ENCODE peak calls at places on chromosome 9, in ten cellular contexts. T is hepatocyte; A is C1 segment of cervical spinal cord; R is GM23248; L is AG08396; Z is NAMALWA; X is effector memory CD8-positive, alpha-beta T cell; V is choroid plexus epithelial cell; P is small intestine; B is AG04450. S is an unnamed sample.
A peak's percentile ranks its signal among the peaks of the same experiment; 100 is the strongest.

GRCh38 chr9:5843450-5844249 is 10.7 kb upstream of the ERMP1 start:
- DNase-seq in T (peak; percentile 39), A (no peak), R (no peak), L (no peak), Z (no peak), X (no peak), V (peak; percentile 64), P (no peak), B (no peak), S (no peak)

GRCh38 chr9:110214090-110214489 is 6.1 kb upstream of the C9orf152 start:
- DNase-seq in T (no peak), A (no peak), R (peak; percentile 21), L (peak; percentile 33), Z (no peak), X (no peak), V (no peak), P (no peak), B (no peak), S (no peak)

GRCh38 chr9:113508111-113508749 is 44.7 kb downstream of the RGS3 start:
- DNase-seq in T (peak; percentile 43), A (no peak), R (no peak), L (no peak), Z (no peak), X (no peak), V (peak; percentile 19), P (peak; percentile 96), B (no peak), S (no peak)

GRCh38 chr9:110777843-110778215 is 109.2 kb downstream of the MUSK start:
- DNase-seq in T (no peak), A (no peak), R (no peak), L (no peak), Z (no peak), X (no peak), V (no peak), P (no peak), B (no peak), S (no peak)

GRCh38 chr9:122325124-122325523 is 45.7 kb upstream of the PTGS1 start:
- DNase-seq in T (no peak), A (no peak), R (peak; percentile 13), L (peak; percentile 17), Z (no peak), X (no peak), V (peak; percentile 34), P (no peak), B (no peak), S (no peak)

GRCh38 chr9:110969971-110970381 is 68.3 kb downstream of the LPAR1 start:
- DNase-seq in T (peak; percentile 54), A (no peak), R (peak; percentile 80), L (peak; percentile 21), Z (no peak), X (no peak), V (peak; percentile 84), P (peak; percentile 61), B (peak; percentile 34), S (no peak)

GRCh38 chr9:16025627-16026026 is 472.8 kb downstream of the CCDC171 start:
- DNase-seq in T (no peak), A (no peak), R (no peak), L (no peak), Z (no peak), X (no peak), V (no peak), P (no peak), B (no peak), S (no peak)

GRCh38 chr9:36328798-36329411 is 70.7 kb upstream of the GNE start:
- DNase-seq in T (peak; percentile 80), A (no peak), R (peak; percentile 70), L (peak; percentile 50), Z (peak; percentile 87), X (peak; percentile 49), V (peak; percentile 87), P (peak; percentile 79), B (peak; percentile 64), S (peak; percentile 8)

GRCh38 chr9:114082017-114082735 is 4.1 kb upstream of the AMBP start:
- DNase-seq in T (peak; percentile 95), A (peak; percentile 77), R (peak; percentile 89), L (peak; percentile 89), Z (peak; percentile 89), X (peak; percentile 75), V (peak; percentile 92), P (peak; percentile 97), B (peak; percentile 74), S (peak; percentile 84)

GRCh38 chr9:120161801-120162200 is 418.2 kb downstream of the CDK5RAP2 start:
- DNase-seq in T (no peak), A (no peak), R (no peak), L (no peak), Z (no peak), X (no peak), V (no peak), P (no peak), B (no peak), S (no peak)

GRCh38 chr9:135830496-135830895 is 76.8 kb downstream of the CAMSAP1 start:
- DNase-seq in T (no peak), A (no peak), R (no peak), L (no peak), Z (no peak), X (no peak), V (peak; percentile 44), P (no peak), B (peak; percentile 6), S (no peak)

GRCh38 chr9:88532320-88532719 is 2.7 kb upstream of the NXNL2 start:
- DNase-seq in T (peak; percentile 66), A (no peak), R (no peak), L (no peak), Z (no peak), X (no peak), V (peak; percentile 78), P (no peak), B (no peak), S (no peak)

GRCh38 chr9:36992501-36993316 is 41.4 kb downstream of the PAX5 start:
- DNase-seq in T (no peak), A (no peak), R (peak; percentile 52), L (no peak), Z (peak; percentile 54), X (no peak), V (no peak), P (no peak), B (no peak), S (no peak)

GRCh38 chr9:18437315-18438200 is 36.4 kb upstream of the ADAMTSL1 start:
- DNase-seq in T (peak; percentile 39), A (no peak), R (peak; percentile 68), L (no peak), Z (no peak), X (no peak), V (peak; percentile 54), P (peak; percentile 54), B (no peak), S (no peak)

GRCh38 chr9:75265525-75265972 is 177.2 kb downstream of the OSTF1 start:
- DNase-seq in T (peak; percentile 71), A (peak; percentile 4), R (peak; percentile 60), L (peak; percentile 41), Z (peak; percentile 69), X (peak; percentile 41), V (peak; percentile 71), P (peak; percentile 67), B (no peak), S (peak; percentile 41)

GRCh38 chr9:38347946-38348345 is 44.6 kb upstream of the ALDH1B1 start:
- DNase-seq in T (no peak), A (no peak), R (no peak), L (no peak), Z (no peak), X (no peak), V (no peak), P (no peak), B (no peak), S (no peak)